ENCODE peak calls at places on chromosomes 12 and 14, in seven cellular contexts. A is activated naive CD8-positive, alpha-beta T cell treated with anti-CD3 and anti-CD28 coated beads, Interleukin-2, amount 50 U/mL, for 24 hours; M is activated T-helper 17 cell treated with anti-CD3 and anti-CD28 coated beads, Interleukin-2, amount 50 U/mL, for 72 hours; Y is A549; J is HepG2; W is left lung; P is activated CD8-positive, alpha-beta T cell treated with anti-CD3 and anti-CD28 coated beads for 36 hours. U is an unnamed sample.

GRCh38 chr12:51953925-51954324 is 2.4 kb downstream of the ACVR1B start:
- ATAC-seq in A (no peak), M (no peak), Y (no peak), J (no peak), W (no peak), P (no peak), U (no peak)

GRCh38 chr14:69107407-69108003 is 45.4 kb downstream of the DCAF5 start:
- ATAC-seq in A (peak), M (peak), Y (peak), J (peak), W (peak), P (peak), U (peak)

GRCh38 chr12:53684654-53685220 is 8.9 kb upstream of the ATP5MC2 start:
- ATAC-seq in A (no peak), M (no peak), Y (no peak), J (no peak), W (no peak), P (no peak), U (no peak)

GRCh38 chr12:122137681-122138080 is 36.3 kb downstream of the IL31 start:
- ATAC-seq in A (peak), M (no peak), Y (peak), J (peak), W (peak), P (peak), U (peak)

GRCh38 chr12:50221228-50222008 is 54.2 kb upstream of the CERS5 start:
- ATAC-seq in A (no peak), M (no peak), Y (no peak), J (no peak), W (peak), P (no peak), U (no peak)

GRCh38 chr12:9649532-9649940 is 20.0 kb upstream of the CLEC2D start:
- ATAC-seq in A (no peak), M (no peak), Y (no peak), J (no peak), W (no peak), P (no peak), U (no peak)

GRCh38 chr14:55588259-55588699 is 8.3 kb downstream of the KTN1 start:
- ATAC-seq in A (peak), M (peak), Y (no peak), J (no peak), W (peak), P (no peak), U (no peak)

GRCh38 chr12:108363165-108363564 is 24.1 kb upstream of the CMKLR1 start:
- ATAC-seq in A (no peak), M (no peak), Y (no peak), J (no peak), W (no peak), P (no peak), U (no peak)

GRCh38 chr14:53982546-53982945 is 25.9 kb upstream of the BMP4 start:
- ATAC-seq in A (no peak), M (no peak), Y (no peak), J (no peak), W (no peak), P (no peak), U (no peak)

GRCh38 chr12:120118710-120119097 is 2.2 kb upstream of the RAB35 start:
- ATAC-seq in A (no peak), M (no peak), Y (no peak), J (no peak), W (no peak), P (no peak), U (no peak)

GRCh38 chr14:96178674-96179321 is 25.8 kb upstream of the BDKRB2 start:
- ATAC-seq in A (peak), M (peak), Y (peak), J (peak), W (no peak), P (no peak), U (no peak)

GRCh38 chr12:70165450-70165849 is 77.8 kb upstream of the CNOT2 start:
- ATAC-seq in A (no peak), M (no peak), Y (no peak), J (no peak), W (no peak), P (no peak), U (no peak)

GRCh38 chr12:32669584-32669983 is 9.5 kb upstream of the DNM1L start:
- ATAC-seq in A (no peak), M (no peak), Y (no peak), J (no peak), W (no peak), P (no peak), U (no peak)

GRCh38 chr14:100679170-100679569 is 47.5 kb upstream of the DLK1 start:
- ATAC-seq in A (no peak), M (no peak), Y (no peak), J (no peak), W (no peak), P (no peak), U (no peak)

GRCh38 chr14:91246051-91246852 is 1.7 kb upstream of the GPR68 start:
- ATAC-seq in A (peak), M (peak), Y (no peak), J (no peak), W (no peak), P (peak), U (no peak)

GRCh38 chr14:51072976-51073375 is 21.9 kb downstream of the TRIM9 start:
- ATAC-seq in A (no peak), M (no peak), Y (no peak), J (no peak), W (no peak), P (no peak), U (no peak)

GRCh38 chr14:95157987-95158712 is 821 bp upstream of the DICER1 start:
- ATAC-seq in A (peak), M (no peak), Y (peak), J (peak), W (peak), P (peak), U (peak)

GRCh38 chr12:6263931-6264330 is 46.6 kb upstream of the PLEKHG6 start:
- ATAC-seq in A (no peak), M (no peak), Y (no peak), J (peak), W (peak), P (no peak), U (no peak)

GRCh38 chr12:22631863-22632463 is 7.0 kb downstream of the ETNK1 start:
- ATAC-seq in A (no peak), M (no peak), Y (no peak), J (no peak), W (peak), P (peak), U (no peak)

GRCh38 chr14:72563676-72564075 is 330.2 kb downstream of the DPF3 start:
- ATAC-seq in A (no peak), M (no peak), Y (no peak), J (no peak), W (no peak), P (no peak), U (no peak)

GRCh38 chr14:103433902-103434563 is 48.8 kb downstream of the MARK3 start:
- ATAC-seq in A (no peak), M (no peak), Y (no peak), J (no peak), W (no peak), P (no peak), U (no peak)

GRCh38 chr14:36300337-36300736 is 20.1 kb downstream of the MBIP start:
- ATAC-seq in A (no peak), M (no peak), Y (no peak), J (no peak), W (peak), P (no peak), U (no peak)

GRCh38 chr14:59465570-59466150 is 480 bp upstream of the GPR135 start:
- ATAC-seq in A (no peak), M (no peak), Y (no peak), J (no peak), W (no peak), P (no peak), U (no peak)

GRCh38 chr12:26789731-26790644 is 43.0 kb downstream of the ITPR2 start:
- ATAC-seq in A (no peak), M (no peak), Y (no peak), J (no peak), W (peak), P (no peak), U (no peak)

GRCh38 chr14:65434216-65434850 is 21.8 kb downstream of the FUT8 start:
- ATAC-seq in A (no peak), M (no peak), Y (no peak), J (no peak), W (no peak), P (no peak), U (no peak)

GRCh38 chr12:93772003-93772402 is 94.8 kb downstream of the CRADD start:
- ATAC-seq in A (no peak), M (no peak), Y (no peak), J (no peak), W (no peak), P (no peak), U (no peak)

GRCh38 chr14:97846156-97846555 is 1049.0 kb downstream of the VRK1 start:
- ATAC-seq in A (peak), M (peak), Y (no peak), J (no peak), W (no peak), P (peak), U (no peak)

GRCh38 chr14:105162374-105162979 is 6.1 kb downstream of the JAG2 start:
- ATAC-seq in A (peak), M (peak), Y (no peak), J (peak), W (peak), P (no peak), U (peak)

GRCh38 chr12:98549371-98550110 is 34.2 kb downstream of the TMPO start:
- ATAC-seq in A (no peak), M (peak), Y (no peak), J (no peak), W (no peak), P (no peak), U (no peak)

GRCh38 chr12:132695431-132695830 is 8.0 kb downstream of the PXMP2 start:
- ATAC-seq in A (no peak), M (no peak), Y (no peak), J (no peak), W (no peak), P (no peak), U (peak)

GRCh38 chr14:24395609-24396580 is 2.9 kb upstream of the NYNRIN start:
- ATAC-seq in A (no peak), M (no peak), Y (no peak), J (peak), W (peak), P (no peak), U (peak)